ENCODE peak calls at places on chromosomes 12 and 14, in four cellular contexts. J is SK-N-SH, P is HepG2, Q is K562. T is an unnamed sample.

GRCh38 chr12:118055144-118055557 is 5.8 kb downstream of the WSB2 start:
- DNase-seq in P (peak), J (peak), Q (peak), T (no peak)

GRCh38 chr14:99682809-99683618 is 1.1 kb upstream of the CYP46A1 start:
- DNase-seq in P (peak), Q (peak), J (peak), T (peak)

GRCh38 chr14:92877757-92878431 is 45.1 kb upstream of the CHGA start:
- DNase-seq in J (no peak), P (peak), Q (no peak), T (no peak)

GRCh38 chr12:131589231-131589902 is 121.5 kb upstream of the SFSWAP start:
- DNase-seq in Q (no peak), P (no peak), J (no peak), T (no peak)

GRCh38 chr12:72510772-72511171 is 238.6 kb downstream of the TRHDE start:
- DNase-seq in J (no peak), P (no peak), Q (no peak), T (no peak)

GRCh38 chr12:24780969-24781368 is 167.9 kb downstream of the BCAT1 start:
- DNase-seq in Q (no peak), P (no peak), J (peak), T (no peak)

GRCh38 chr12:34349673-34349961 is 327.3 kb downstream of the ALG10 start:
- DNase-seq in P (no peak), Q (no peak), J (no peak), T (no peak)

GRCh38 chr12:119659289-119659897 is 8.5 kb upstream of the PRKAB1 start:
- DNase-seq in P (peak), J (peak), Q (peak), T (no peak)

GRCh38 chr14:91872517-91873470 is 5.5 kb upstream of the TC2N start:
- DNase-seq in J (no peak), P (no peak), Q (no peak), T (no peak)

GRCh38 chr14:94867931-94868597 is 98.2 kb upstream of the GSC start:
- DNase-seq in Q (no peak), P (no peak), J (no peak), T (no peak)

GRCh38 chr12:3129301-3130052 is 52.3 kb downstream of the TSPAN9 start:
- DNase-seq in Q (no peak), P (no peak), J (no peak), T (no peak)

GRCh38 chr14:68979021-68979721 is at the start of gene ACTN1:
- DNase-seq in Q (peak), J (peak), P (peak), T (peak)

GRCh38 chr12:16962889-16963288 is 356.9 kb upstream of the LMO3 start:
- DNase-seq in Q (no peak), J (no peak), P (no peak), T (no peak)

GRCh38 chr12:59699408-59700144 is 103.7 kb downstream of the SLC16A7 start:
- DNase-seq in J (no peak), Q (no peak), P (no peak), T (no peak)

GRCh38 chr14:51094282-51094821 is 553 bp downstream of the TRIM9 start:
- DNase-seq in J (peak), Q (no peak), P (no peak), T (no peak)

GRCh38 chr12:118356809-118357326 is 15.8 kb downstream of the TAOK3 start:
- DNase-seq in P (no peak), Q (no peak), J (no peak), T (no peak)

GRCh38 chr12:41932470-41932991 is 212.1 kb downstream of the GXYLT1 start:
- DNase-seq in Q (peak), J (peak), P (no peak), T (no peak)

GRCh38 chr14:36021030-36021422 is 155.5 kb downstream of the PTCSC3 start:
- DNase-seq in J (no peak), Q (no peak), P (no peak), T (no peak)

GRCh38 chr14:49977126-49977841 is 84.4 kb downstream of the ARF6 start:
- DNase-seq in Q (peak), P (no peak), J (no peak), T (no peak)

GRCh38 chr12:26941251-26941650 is 3.0 kb downstream of the FGFR1OP2 start:
- DNase-seq in P (no peak), Q (no peak), J (no peak), T (no peak)

GRCh38 chr12:26938660-26939185 is 453 bp downstream of the FGFR1OP2 start:
- DNase-seq in Q (no peak), P (peak), J (no peak), T (peak)

GRCh38 chr12:26940820-26941219 is 2.5 kb downstream of the FGFR1OP2 start:
- DNase-seq in P (no peak), Q (no peak), J (no peak), T (no peak)

GRCh38 chr12:26939192-26939832 is 1.0 kb downstream of the FGFR1OP2 start:
- DNase-seq in Q (no peak), J (no peak), P (no peak), T (no peak)

DNA sequence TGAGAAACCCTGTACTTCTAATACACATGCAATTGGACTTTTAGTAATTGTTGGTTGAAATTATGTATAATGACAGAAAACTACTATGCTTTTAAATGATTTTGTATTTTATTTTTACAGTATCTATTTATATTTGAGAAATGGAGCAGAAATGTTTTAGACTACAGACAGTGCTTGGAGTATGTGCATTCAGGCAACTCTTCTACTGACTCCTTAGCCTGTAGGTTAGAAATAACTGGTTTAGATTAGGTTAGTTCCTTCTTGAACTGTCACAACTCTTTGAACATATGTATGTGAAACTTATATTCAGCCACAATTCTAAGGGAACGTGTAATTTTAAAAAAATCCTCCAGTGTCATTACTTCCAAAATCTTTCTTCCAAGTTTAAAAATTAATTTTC is 1.7 kb downstream of the FGFR1OP2 start:
- DNase-seq in Q (no peak), J (no peak), P (no peak), T (no peak)
- TF ChIP-seq ZBTB33 in Q (no peak), J (no peak), P (no peak), T (no peak)

GRCh38 chr12:1738480-1738879 is 47.6 kb downstream of the ADIPOR2 start:
- DNase-seq in P (no peak), Q (no peak), J (no peak), T (no peak)

GRCh38 chr12:1740161-1740948 is 49.5 kb downstream of the ADIPOR2 start:
- DNase-seq in J (no peak), Q (no peak), P (no peak), T (no peak)

GRCh38 chr12:1744932-1745331 is 54.1 kb downstream of the ADIPOR2 start:
- DNase-seq in Q (no peak), P (peak), J (no peak), T (no peak)

GRCh38 chr12:1739368-1739767 is 48.5 kb downstream of the ADIPOR2 start:
- DNase-seq in P (no peak), J (no peak), Q (no peak), T (no peak)

GRCh38 chr12:1741154-1741949 is 50.5 kb downstream of the ADIPOR2 start:
- DNase-seq in Q (no peak), P (peak), J (no peak), T (no peak)
- TF ChIP-seq JUND in Q (no peak), P (no peak), J (no peak), T (no peak)

GRCh38 chr12:70733385-70733784 is 96.2 kb upstream of the PTPRB start:
- DNase-seq in J (peak), Q (peak), P (peak), T (peak)
- TF ChIP-seq ZBTB33 in J (no peak), Q (no peak), P (no peak), T (no peak)

GRCh38 chr12:28710882-28711281 is 438.2 kb upstream of the FAR2 start:
- DNase-seq in J (no peak), Q (no peak), P (no peak), T (no peak)
- TF ChIP-seq JUND in J (peak), Q (no peak), P (no peak), T (no peak)

GRCh38 chr12:90939382-90939781 is 15.6 kb downstream of the CCER1 start:
- DNase-seq in J (no peak), Q (no peak), P (no peak), T (no peak)

GRCh38 chr12:90938451-90938850 is 16.5 kb downstream of the CCER1 start:
- DNase-seq in J (no peak), Q (no peak), P (no peak), T (no peak)

GRCh38 chr12:90945070-90945649 is 9.8 kb downstream of the CCER1 start:
- DNase-seq in P (peak), Q (no peak), J (peak), T (peak)

GRCh38 chr12:90943248-90943647 is 11.7 kb downstream of the CCER1 start:
- DNase-seq in Q (no peak), J (no peak), P (no peak), T (no peak)

DNA sequence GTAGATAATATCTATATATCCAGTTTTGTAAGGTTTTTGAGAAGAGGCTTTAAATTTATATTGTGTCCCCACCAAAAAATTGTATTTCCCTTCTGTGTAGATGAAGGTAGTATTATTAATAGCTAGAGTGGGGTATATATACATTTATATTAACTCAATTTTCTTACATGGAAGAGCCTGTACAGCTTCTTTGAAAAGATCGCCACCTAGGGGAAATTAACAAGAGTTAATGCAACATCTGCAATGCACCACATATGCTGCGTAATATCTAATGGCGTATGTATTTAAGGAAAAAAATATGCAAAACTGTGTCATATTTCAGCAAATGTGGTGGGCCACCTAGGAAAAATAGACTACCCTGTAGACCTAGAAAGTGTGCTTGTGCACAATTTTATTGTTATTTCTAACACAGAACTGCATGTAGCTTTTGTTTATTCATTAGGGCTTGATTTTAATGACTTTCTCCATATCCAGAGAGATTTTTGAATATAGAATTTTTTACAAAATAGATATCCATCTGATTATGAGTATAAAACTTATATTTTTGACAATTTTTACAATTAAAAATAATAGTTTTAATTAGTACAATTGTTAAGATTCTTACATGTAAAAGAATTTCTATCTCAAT is 14.0 kb downstream of the CCER1 start:
- DNase-seq in J (peak), P (peak), Q (peak), T (peak)
- TF ChIP-seq ZBTB33 in J (no peak), P (no peak), Q (no peak), T (no peak)

GRCh38 chr12:90275088-90275487 is 566.5 kb upstream of the ATP2B1 start:
- DNase-seq in J (no peak), P (no peak), Q (no peak), T (no peak)
- TF ChIP-seq JUND in J (no peak), P (no peak), Q (no peak), T (no peak)

GRCh38 chr12:65825573-65826512 is 1.6 kb downstream of the HMGA2 start:
- DNase-seq in Q (no peak), J (peak), P (no peak), T (no peak)
- TF ChIP-seq ZBTB33 in Q (no peak), J (no peak), P (no peak), T (no peak)

DNA sequence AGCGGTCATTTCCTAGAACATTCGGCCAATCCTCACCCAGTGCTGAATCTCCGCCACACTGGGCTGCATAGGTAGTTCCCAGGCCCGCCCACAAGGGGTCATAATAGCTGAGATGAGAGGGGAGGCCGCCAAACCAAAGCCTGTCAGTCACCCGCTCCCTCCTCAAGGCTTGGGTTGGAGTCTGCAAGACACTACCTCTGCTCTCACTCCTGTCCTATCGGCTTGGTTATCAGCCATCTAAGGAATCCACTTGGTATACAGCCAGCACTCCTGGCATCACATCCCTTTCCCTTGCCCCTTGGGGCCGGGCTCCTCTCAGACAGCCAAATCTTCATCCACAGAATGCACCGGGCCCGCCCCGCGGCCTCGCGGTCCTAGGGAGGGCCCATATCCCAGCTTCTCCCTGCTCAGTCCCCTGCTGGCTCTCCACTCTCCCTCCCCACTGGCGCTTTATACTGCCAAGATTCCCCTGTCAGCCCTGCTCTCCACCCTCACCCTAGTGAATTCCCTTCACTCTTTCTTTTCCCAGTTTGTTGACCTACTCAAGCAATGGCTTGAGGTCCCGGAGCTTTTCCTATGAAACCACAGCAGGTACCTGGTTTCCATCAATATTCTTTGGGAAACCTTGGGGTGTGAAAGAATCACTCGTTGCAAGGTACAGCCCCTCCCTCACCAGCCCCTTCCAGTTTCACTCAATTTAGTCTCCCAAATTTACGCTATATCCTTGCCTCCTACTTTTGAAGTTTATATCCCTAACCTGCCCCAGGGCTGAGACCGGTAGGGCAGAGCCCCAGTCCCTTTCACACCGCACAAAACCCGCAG is 1.5 kb downstream of the IFFO1 start:
- DNase-seq in P (peak), J (peak), Q (peak), T (peak)
- TF ChIP-seq JUND in P (no peak), J (no peak), Q (no peak), T (no peak)

T was measured in HCT116.